ENCODE peak calls at places on chromosomes 12 and 14, in nine cellular contexts. G is RPMI7951; Q is MM.1S; E is foreskin fibroblast; U is psoas muscle; J is stimulated activated CD8-positive, alpha-beta memory T cell treated with anti-CD3 and anti-CD28 coated beads, Interleukin-4, amount 100 ng/mL, for 1 hour; S is Right ventricle myocardium superior; O is activated CD4-positive, alpha-beta T cell treated with anti-CD3 and anti-CD28 coated beads, Interleukin-2, amount 10 ng/mL, durations not matched to agents 24 days and 14 days; X is RPMI8226. Z is an unnamed sample.

GRCh38 chr12:71295913-71296312 is 138.1 kb upstream of the TSPAN8 start:
- DNase-seq in O (no peak), U (no peak), E (no peak), J (no peak), X (no peak), G (no peak), Q (no peak), S (no peak), Z (no peak)

GRCh38 chr14:103801459-103801858 is 45.9 kb downstream of the PPP1R13B start:
- DNase-seq in U (no peak), O (no peak), X (no peak), E (peak; percentile 59), J (no peak), G (peak; percentile 64), Q (no peak), S (no peak), Z (peak; percentile 33)

GRCh38 chr12:57739914-57740538 is 1.5 kb upstream of the AGAP2 start:
- DNase-seq in G (no peak), E (no peak), S (no peak), U (no peak), O (no peak), X (no peak), J (no peak), Q (no peak), Z (no peak)

GRCh38 chr12:122871851-122872785 is 23.8 kb downstream of the VPS37B start:
- DNase-seq in E (peak; percentile 91), J (no peak), O (peak; percentile 84), S (peak; percentile 71), U (no peak), X (peak; percentile 24), Q (peak; percentile 49), G (peak; percentile 95), Z (peak; percentile 69)

GRCh38 chr12:113135178-113136127 is at the start of gene RASAL1:
- DNase-seq in O (peak; percentile 91), J (no peak), S (peak; percentile 35), Q (peak; percentile 37), E (no peak), G (no peak), U (no peak), X (peak; percentile 97), Z (no peak)

GRCh38 chr14:104604461-104605449 is at the start of gene TMEM179:
- DNase-seq in U (no peak), Q (no peak), O (peak; percentile 65), G (no peak), E (no peak), J (no peak), X (peak; percentile 60), S (no peak), Z (no peak)

GRCh38 chr14:38835874-38836273 is 267.2 kb downstream of the SEC23A start:
- DNase-seq in G (no peak), X (no peak), E (no peak), U (no peak), J (no peak), S (no peak), O (no peak), Q (no peak), Z (no peak)

GRCh38 chr12:88958961-88959360 is 378.7 kb upstream of the KITLG start:
- DNase-seq in G (no peak), Q (no peak), U (no peak), J (no peak), X (no peak), O (no peak), E (no peak), S (no peak), Z (no peak)

GRCh38 chr12:42410345-42410744 is 84.4 kb downstream of the PPHLN1 start:
- DNase-seq in G (no peak), S (no peak), O (no peak), U (no peak), Q (no peak), E (no peak), X (no peak), J (no peak), Z (no peak)

GRCh38 chr12:113867258-113867657 is 98.9 kb downstream of the RBM19 start:
- DNase-seq in J (no peak), Q (no peak), O (no peak), X (no peak), U (no peak), E (no peak), G (no peak), S (no peak), Z (no peak)

GRCh38 chr14:32468955-32469354 is 139.9 kb downstream of the AKAP6 start:
- DNase-seq in U (no peak), X (no peak), J (no peak), E (peak; percentile 71), S (no peak), G (peak; percentile 34), Q (no peak), O (no peak), Z (peak; percentile 77)

GRCh38 chr14:77320238-77320935 is at the start of gene POMT2:
- DNase-seq in O (peak; percentile 98), Q (peak; percentile 75), E (peak; percentile 86), U (peak; percentile 96), G (peak; percentile 88), S (peak; percentile 97), J (peak; percentile 85), X (peak; percentile 90), Z (peak; percentile 89)

GRCh38 chr14:37864861-37865718 is 269.7 kb downstream of the TTC6 start:
- DNase-seq in Q (no peak), E (peak; percentile 58), X (no peak), O (no peak), J (no peak), S (no peak), U (no peak), G (peak; percentile 24), Z (no peak)

GRCh38 chr12:66538970-66539369 is 139.9 kb downstream of the GRIP1 start:
- DNase-seq in Q (no peak), X (no peak), J (no peak), U (no peak), S (no peak), E (no peak), O (no peak), G (no peak), Z (no peak)

GRCh38 chr12:92502417-92503028 is 200.3 kb upstream of the PLEKHG7 start:
- DNase-seq in X (peak; percentile 12), U (no peak), E (no peak), S (no peak), G (no peak), J (no peak), Q (peak; percentile 50), O (peak; percentile 67), Z (no peak)

GRCh38 chr12:66118240-66118891 is 12.2 kb downstream of the LLPH start:
- DNase-seq in U (no peak), J (no peak), E (no peak), G (no peak), S (no peak), X (no peak), O (no peak), Q (no peak), Z (no peak)

GRCh38 chr14:62428429-62429203 is 616.6 kb downstream of the KCNH5 start:
- DNase-seq in O (no peak), X (no peak), S (no peak), J (no peak), Q (no peak), E (no peak), U (no peak), G (peak; percentile 2), Z (peak; percentile 44)

GRCh38 chr12:106915635-106916026 is 40.1 kb upstream of the TMEM263 start:
- DNase-seq in J (no peak), G (no peak), O (no peak), Q (no peak), E (no peak), S (no peak), X (no peak), U (no peak), Z (no peak)

GRCh38 chr12:50603817-50604639 is 99.2 kb downstream of the DIP2B start:
- DNase-seq in J (no peak), X (no peak), G (no peak), Q (no peak), U (no peak), S (peak; percentile 62), E (no peak), O (no peak), Z (peak; percentile 32)

GRCh38 chr12:107983871-107984480 is 145.1 kb upstream of the WSCD2 start:
- DNase-seq in U (no peak), G (peak; percentile 12), S (no peak), J (no peak), X (no peak), E (no peak), Q (no peak), O (no peak), Z (peak; percentile 20)

GRCh38 chr14:23518716-23519115 is 32.8 kb downstream of the ZFHX2 start:
- DNase-seq in J (no peak), O (no peak), G (no peak), E (no peak), U (no peak), S (no peak), X (no peak), Q (no peak), Z (no peak)

GRCh38 chr14:58305730-58306129 is 7.4 kb downstream of the ARID4A start:
- DNase-seq in G (no peak), X (no peak), O (no peak), J (no peak), E (no peak), S (no peak), U (no peak), Q (no peak), Z (no peak)

GRCh38 chr12:26678697-26679660 is 154.0 kb downstream of the ITPR2 start:
- DNase-seq in S (no peak), E (no peak), U (no peak), Q (no peak), O (no peak), J (no peak), X (no peak), G (no peak), Z (no peak)

GRCh38 chr14:64604854-64605253 is 55.1 kb downstream of the PPP1R36 start:
- DNase-seq in E (no peak), Q (no peak), S (no peak), X (no peak), G (no peak), J (no peak), O (no peak), U (no peak), Z (no peak)

GRCh38 chr14:105843444-105844046 is 317.2 kb downstream of the TMEM121 start:
- DNase-seq in X (no peak), Q (no peak), E (no peak), O (no peak), G (no peak), U (no peak), S (peak; percentile 36), J (no peak), Z (no peak)

GRCh38 chr12:52156757-52157565 is 34.9 kb downstream of the KRT80 start:
- DNase-seq in O (peak; percentile 93), G (peak; percentile 27), X (peak; percentile 73), Q (peak; percentile 54), U (peak; percentile 85), S (peak; percentile 85), J (peak; percentile 33), E (no peak), Z (no peak)

GRCh38 chr12:120766569-120766965 is 40.9 kb downstream of the ACADS start:
- DNase-seq in J (no peak), S (no peak), E (no peak), O (no peak), X (no peak), G (no peak), Q (no peak), U (no peak), Z (no peak)

GRCh38 chr14:103313704-103314103 is 20.3 kb upstream of the EIF5 start:
- DNase-seq in U (no peak), S (no peak), G (peak; percentile 38), X (no peak), Q (no peak), O (no peak), J (no peak), E (no peak), Z (no peak)

GRCh38 chr12:113049976-113050742 is 6.4 kb upstream of the DTX1 start:
- DNase-seq in X (peak; percentile 70), E (no peak), O (no peak), G (peak; percentile 24), J (no peak), Q (no peak), S (no peak), U (no peak), Z (no peak)

GRCh38 chr12:45227668-45228067 is 11.8 kb downstream of the ANO6 start:
- DNase-seq in J (no peak), S (no peak), E (no peak), U (no peak), O (no peak), Q (no peak), G (no peak), X (no peak), Z (no peak)

GRCh38 chr12:8527250-8528130 is 13.2 kb downstream of the CLEC4E start:
- DNase-seq in S (no peak), X (no peak), Q (no peak), G (no peak), J (no peak), E (no peak), O (no peak), U (no peak), Z (no peak)

Z was measured in brain microvascular endothelial cell.